ENCODE peak calls at places on chromosomes 5 and 9, in five cellular contexts. K, N, B, E and D are unnamed samples.

GRCh38 chr5:134465856-134466240 is 54.2 kb upstream of the CDKN2AIPNL start:
- DNase-seq in K (peak; percentile 94), N (peak; percentile 78), B (peak; percentile 93), E (peak; percentile 88), D (peak; percentile 93)

GRCh38 chr5:87099246-87099914 is 168.3 kb upstream of the RASA1 start:
- DNase-seq in K (peak; percentile 17), N (no peak), B (no peak), E (peak; percentile 60), D (peak; percentile 80)

GRCh38 chr5:6448622-6449464 is at the start of gene UBE2QL1:
- DNase-seq in K (no peak), N (peak; percentile 56), B (no peak), E (no peak), D (peak; percentile 21)

GRCh38 chr9:88657893-88658292 is 122.9 kb downstream of the NXNL2 start:
- DNase-seq in K (no peak), N (no peak), B (no peak), E (peak; percentile 31), D (no peak)

GRCh38 chr5:172919525-172920446 is 39.4 kb upstream of the RPL26L1 start:
- DNase-seq in K (no peak), N (no peak), B (peak; percentile 63), E (peak; percentile 73), D (no peak)

GRCh38 chr5:60366489-60366888 is 333.5 kb downstream of the DEPDC1B start:
- DNase-seq in K (no peak), N (no peak), B (no peak), E (peak; percentile 58), D (no peak)

GRCh38 chr5:180375955-180376354 is 22.8 kb upstream of the GFPT2 start:
- DNase-seq in K (no peak), N (no peak), B (no peak), E (no peak), D (no peak)

GRCh38 chr9:105126233-105126632 is 118.2 kb upstream of the SLC44A1 start:
- DNase-seq in K (no peak), N (no peak), B (no peak), E (peak; percentile 30), D (no peak)

GRCh38 chr9:98538626-98539031 is 170.1 kb downstream of the GABBR2 start:
- DNase-seq in K (no peak), N (no peak), B (no peak), E (peak; percentile 89), D (peak; percentile 52)

GRCh38 chr9:36316629-36317317 is 58.5 kb upstream of the GNE start:
- DNase-seq in K (no peak), N (no peak), B (no peak), E (no peak), D (peak; percentile 22)

GRCh38 chr9:36855443-36856315 is 178.4 kb downstream of the PAX5 start:
- DNase-seq in K (peak; percentile 72), N (peak; percentile 50), B (no peak), E (peak; percentile 54), D (no peak)

GRCh38 chr5:156497816-156498215 is 170.9 kb downstream of the SGCD start:
- DNase-seq in K (no peak), N (no peak), B (no peak), E (peak; percentile 18), D (peak; percentile 93)

GRCh38 chr9:556199-556598 is 285.3 kb upstream of the DMRT1 start:
- DNase-seq in K (no peak), N (no peak), B (no peak), E (peak; percentile 21), D (no peak)

GRCh38 chr9:132074736-132075135 is 4.9 kb downstream of the MED27 start:
- DNase-seq in K (no peak), N (no peak), B (no peak), E (no peak), D (peak; percentile 19)

GRCh38 chr5:80960531-80961375 is 590 bp downstream of the RASGRF2 start:
- DNase-seq in K (peak; percentile 58), N (peak; percentile 41), B (peak; percentile 32), E (peak; percentile 35), D (peak; percentile 57)

GRCh38 chr5:127885176-127885575 is 182.0 kb downstream of the CCDC192 start:
- DNase-seq in K (no peak), N (no peak), B (no peak), E (no peak), D (no peak)

GRCh38 chr9:101514056-101514455 is 19.6 kb upstream of the RNF20 start:
- DNase-seq in K (no peak), N (no peak), B (no peak), E (peak; percentile 79), D (peak; percentile 66)

GRCh38 chr5:64210866-64211265 is 45.2 kb downstream of the RNF180 start:
- DNase-seq in K (peak; percentile 94), N (no peak), B (no peak), E (peak; percentile 74), D (peak; percentile 90)

GRCh38 chr9:88927510-88927909 is 63.8 kb upstream of the S1PR3 start:
- DNase-seq in K (no peak), N (no peak), B (no peak), E (no peak), D (no peak)

GRCh38 chr9:123434619-123435240 is 78.7 kb downstream of the CRB2 start:
- DNase-seq in K (peak; percentile 20), N (peak; percentile 45), B (no peak), E (no peak), D (no peak)

GRCh38 chr5:177439518-177440053 is 7.0 kb upstream of the PRR7 start:
- DNase-seq in K (no peak), N (no peak), B (no peak), E (no peak), D (no peak)

GRCh38 chr9:34884732-34885131 is 73.4 kb upstream of the PHF24 start:
- DNase-seq in K (no peak), N (no peak), B (no peak), E (no peak), D (peak; percentile 36)

GRCh38 chr5:145130996-145131395 is 704.1 kb downstream of the PRELID2 start:
- DNase-seq in K (peak; percentile 22), N (peak; percentile 2), B (no peak), E (peak; percentile 4), D (no peak)

GRCh38 chr9:92115977-92116285 is 718 bp upstream of the SPTLC1 start:
- DNase-seq in K (no peak), N (no peak), B (no peak), E (no peak), D (no peak)

GRCh38 chr5:55250064-55250463 is 16.7 kb upstream of the CCNO start:
- DNase-seq in K (no peak), N (no peak), B (no peak), E (no peak), D (no peak)

GRCh38 chr9:104068546-104068945 is 25.6 kb upstream of the SMC2 start:
- DNase-seq in K (peak; percentile 27), N (no peak), B (no peak), E (peak; percentile 35), D (peak; percentile 14)

GRCh38 chr9:34984049-34984448 is 5.5 kb upstream of the DNAJB5 start:
- DNase-seq in K (peak; percentile 21), N (peak; percentile 88), B (no peak), E (peak; percentile 35), D (no peak)

GRCh38 chr5:35229076-35230042 is 928 bp downstream of the PRLR start:
- DNase-seq in K (peak; percentile 14), N (peak; percentile 34), B (peak; percentile 36), E (peak; percentile 59), D (peak; percentile 75)

GRCh38 chr9:136660971-136661540 is 1.7 kb upstream of the EGFL7 start:
- DNase-seq in K (no peak), N (no peak), B (no peak), E (no peak), D (no peak)

GRCh38 chr5:37838152-37838932 is 1.5 kb downstream of the GDNF start:
- DNase-seq in K (no peak), N (peak; percentile 39), B (peak; percentile 18), E (no peak), D (peak; percentile 47)

GRCh38 chr5:82274343-82275266 is 3.5 kb downstream of the RPS23 start:
- DNase-seq in K (peak; percentile 29), N (no peak), B (no peak), E (no peak), D (peak; percentile 5)

GRCh38 chr5:172868924-172869565 is 35.0 kb downstream of the ERGIC1 start:
- DNase-seq in K (peak; percentile 92), N (no peak), B (peak; percentile 91), E (peak; percentile 95), D (peak; percentile 95)

GRCh38 chr5:78757269-78758053 is 108.9 kb upstream of the LHFPL2 start:
- DNase-seq in K (peak; percentile 81), N (no peak), B (no peak), E (peak; percentile 74), D (peak; percentile 25)

GRCh38 chr5:153831976-153832375 is 206.7 kb downstream of the FAM114A2 start:
- DNase-seq in K (peak; percentile 57), N (peak; percentile 47), B (no peak), E (peak; percentile 48), D (no peak)

GRCh38 chr5:132000677-132001453 is 10.6 kb downstream of the ACSL6 start:
- DNase-seq in K (no peak), N (no peak), B (no peak), E (peak; percentile 42), D (no peak)

GRCh38 chr5:17314907-17315471 is 97.6 kb downstream of the BASP1 start:
- DNase-seq in K (no peak), N (no peak), B (no peak), E (peak; percentile 44), D (no peak)

GRCh38 chr9:33469891-33470290 is 3.8 kb downstream of the NOL6 start:
- DNase-seq in K (no peak), N (no peak), B (no peak), E (no peak), D (no peak)

GRCh38 chr5:110951373-110951791 is 120.1 kb upstream of the TSLP start:
- DNase-seq in K (no peak), N (no peak), B (no peak), E (peak; percentile 64), D (peak; percentile 74)